ENCODE peak calls at places on chromosomes 3 and 15, in four cellular contexts. One of them, this sample, is unnamed.

GRCh38 chr3:109900774-109901173 is 563.4 kb upstream of the DPPA4 start:
- DNase-seq in coronary artery: no peak
- DNase-seq in fibroblast of villous mesenchyme: no peak
- DNase-seq in A549: no peak
- DNase-seq in this sample: no peak

GRCh38 chr3:141410408-141410807 is 42.1 kb downstream of the ZBTB38 start:
- DNase-seq in fibroblast of villous mesenchyme: peak
- DNase-seq in coronary artery: no peak
- DNase-seq in A549: peak
- DNase-seq in this sample: no peak

GRCh38 chr3:47984089-47984759 is 32.0 kb downstream of the MAP4 start:
- DNase-seq in coronary artery: no peak
- DNase-seq in fibroblast of villous mesenchyme: peak
- DNase-seq in A549: peak
- DNase-seq in this sample: no peak

GRCh38 chr15:67776600-67776999 is 48.7 kb upstream of the SKOR1 start:
- DNase-seq in fibroblast of villous mesenchyme: no peak
- DNase-seq in A549: no peak
- DNase-seq in coronary artery: no peak
- DNase-seq in this sample: no peak

GRCh38 chr3:61564405-61565059 is 3.2 kb downstream of the PTPRG start:
- DNase-seq in A549: no peak
- DNase-seq in fibroblast of villous mesenchyme: peak
- DNase-seq in coronary artery: peak
- DNase-seq in this sample: peak

GRCh38 chr15:49877117-49877860 is 241.7 kb downstream of the ATP8B4 start:
- DNase-seq in A549: no peak
- DNase-seq in coronary artery: no peak
- DNase-seq in fibroblast of villous mesenchyme: peak
- DNase-seq in this sample: no peak

GRCh38 chr3:138232705-138233364 is 45.7 kb downstream of the ARMC8 start:
- DNase-seq in fibroblast of villous mesenchyme: no peak
- DNase-seq in coronary artery: no peak
- DNase-seq in A549: no peak
- DNase-seq in this sample: no peak

GRCh38 chr15:74294010-74294409 is 57.9 kb downstream of the CCDC33 start:
- DNase-seq in A549: no peak
- DNase-seq in coronary artery: no peak
- DNase-seq in fibroblast of villous mesenchyme: no peak
- DNase-seq in this sample: no peak

GRCh38 chr3:62604301-62604700 is 231.0 kb upstream of the FEZF2 start:
- DNase-seq in coronary artery: no peak
- DNase-seq in A549: peak
- DNase-seq in fibroblast of villous mesenchyme: peak
- DNase-seq in this sample: no peak

GRCh38 chr3:45103334-45103733 is 42.8 kb downstream of the CDCP1 start:
- DNase-seq in A549: no peak
- DNase-seq in coronary artery: no peak
- DNase-seq in fibroblast of villous mesenchyme: no peak
- DNase-seq in this sample: no peak

GRCh38 chr3:14137004-14137403 is 12.2 kb downstream of the TMEM43 start:
- DNase-seq in A549: no peak
- DNase-seq in coronary artery: peak
- DNase-seq in fibroblast of villous mesenchyme: no peak
- DNase-seq in this sample: no peak

GRCh38 chr15:70284438-70285214 is 186.9 kb upstream of the TLE3 start:
- DNase-seq in A549: no peak
- DNase-seq in coronary artery: peak
- DNase-seq in fibroblast of villous mesenchyme: no peak
- DNase-seq in this sample: no peak

GRCh38 chr15:28105224-28105791 is 6.2 kb upstream of the OCA2 start:
- DNase-seq in coronary artery: peak
- DNase-seq in A549: no peak
- DNase-seq in fibroblast of villous mesenchyme: no peak
- DNase-seq in this sample: no peak

GRCh38 chr3:135896613-135897012 is 68.9 kb upstream of the PPP2R3A start:
- DNase-seq in fibroblast of villous mesenchyme: no peak
- DNase-seq in coronary artery: no peak
- DNase-seq in A549: no peak
- DNase-seq in this sample: no peak

GRCh38 chr3:148203263-148204010 is 494.3 kb upstream of the AGTR1 start:
- DNase-seq in fibroblast of villous mesenchyme: no peak
- DNase-seq in A549: no peak
- DNase-seq in coronary artery: no peak
- DNase-seq in this sample: no peak

GRCh38 chr3:130843441-130843840 is 50.4 kb upstream of the ATP2C1 start:
- DNase-seq in coronary artery: no peak
- DNase-seq in A549: no peak
- DNase-seq in fibroblast of villous mesenchyme: no peak
- DNase-seq in this sample: no peak

DNA sequence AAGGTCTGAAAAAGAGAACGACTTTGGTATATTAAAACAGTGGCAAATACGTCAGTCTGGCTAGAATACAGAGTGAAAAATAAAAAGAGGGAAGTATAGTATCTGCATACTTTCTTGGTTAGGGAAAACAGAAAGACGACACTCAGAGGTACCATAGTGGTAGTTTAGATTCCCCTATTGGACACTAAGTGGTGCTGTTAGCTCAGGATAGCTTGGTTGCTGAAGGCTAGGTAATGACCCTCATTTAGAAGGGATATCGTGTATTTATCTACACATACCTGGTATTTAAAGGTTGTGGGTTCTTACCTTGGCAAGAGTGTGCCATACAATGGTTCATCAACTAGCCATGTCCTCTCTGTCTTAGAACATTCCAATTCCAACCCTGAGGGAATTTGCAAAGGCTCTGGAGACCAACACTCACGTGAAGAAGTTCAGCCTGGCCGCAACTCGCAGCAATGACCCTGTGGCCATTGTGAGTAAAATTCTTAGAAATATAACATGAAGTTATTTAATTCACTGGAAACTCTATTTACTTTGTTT is 31.0 kb downstream of the TMOD2 start:
- DNase-seq in A549: peak
- DNase-seq in fibroblast of villous mesenchyme: peak
- DNase-seq in coronary artery: no peak
- DNase-seq in this sample: no peak
- TF ChIP-seq CTCF in A549: peak
- TF ChIP-seq CTCF in fibroblast of villous mesenchyme: peak
- TF ChIP-seq CTCF in coronary artery: no peak
- TF ChIP-seq CTCF in this sample: no peak

GRCh38 chr15:48811325-48811938 is 563 bp upstream of the CEP152 start:
- DNase-seq in fibroblast of villous mesenchyme: no peak
- DNase-seq in A549: no peak
- DNase-seq in coronary artery: no peak
- DNase-seq in this sample: no peak
- TF ChIP-seq CTCF in fibroblast of villous mesenchyme: no peak
- TF ChIP-seq CTCF in A549: peak
- TF ChIP-seq CTCF in coronary artery: no peak
- TF ChIP-seq CTCF in this sample: no peak

GRCh38 chr15:90529369-90530249 is at the start of gene CRTC3:
- DNase-seq in A549: peak
- DNase-seq in coronary artery: peak
- DNase-seq in fibroblast of villous mesenchyme: peak
- DNase-seq in this sample: no peak
- TF ChIP-seq CTCF in A549: peak
- TF ChIP-seq CTCF in coronary artery: no peak
- TF ChIP-seq CTCF in fibroblast of villous mesenchyme: no peak
- TF ChIP-seq CTCF in this sample: no peak

DNA sequence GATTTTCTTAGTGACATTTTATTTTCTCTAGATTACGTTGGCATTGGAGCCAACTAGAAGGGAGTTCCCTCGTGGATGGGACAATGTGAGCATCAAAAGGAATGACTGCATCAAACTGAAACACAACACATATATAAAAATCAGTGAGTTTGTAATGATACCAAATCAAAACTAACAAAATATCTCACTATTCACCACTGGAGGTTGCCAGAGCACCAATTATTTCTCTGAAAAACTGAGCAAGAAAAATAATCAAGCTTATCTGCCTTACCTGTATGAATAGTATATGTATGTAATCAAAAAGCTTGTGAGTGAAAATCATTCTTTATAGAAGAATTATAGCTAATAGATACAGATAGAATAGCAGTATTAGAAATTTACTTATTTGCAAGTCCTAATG is 46.8 kb upstream of the OTOL1 start:
- DNase-seq in coronary artery: no peak
- DNase-seq in A549: no peak
- DNase-seq in fibroblast of villous mesenchyme: no peak
- DNase-seq in this sample: no peak
- TF ChIP-seq CTCF in coronary artery: no peak
- TF ChIP-seq CTCF in A549: no peak
- TF ChIP-seq CTCF in fibroblast of villous mesenchyme: no peak
- TF ChIP-seq CTCF in this sample: no peak

DNA sequence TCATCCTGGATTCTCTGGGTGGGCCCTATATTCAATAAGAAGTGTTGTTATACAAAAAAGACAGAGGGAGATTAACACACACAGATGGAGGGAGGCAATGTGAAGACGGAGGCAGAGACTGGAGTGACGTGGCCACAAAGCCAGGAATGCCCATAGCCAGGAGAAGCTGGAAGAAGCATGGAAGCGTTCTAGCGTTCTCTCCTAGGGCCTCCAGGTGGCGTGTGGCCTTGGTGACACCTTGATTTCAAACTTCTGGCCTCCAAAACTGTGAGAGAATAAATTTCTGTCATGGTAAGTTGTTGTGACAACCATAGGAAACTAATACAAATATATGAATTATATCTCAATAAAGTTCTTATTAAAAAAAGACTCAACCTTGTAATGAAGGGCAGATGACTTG is 21.3 kb downstream of the THBS1 start:
- DNase-seq in coronary artery: no peak
- DNase-seq in fibroblast of villous mesenchyme: no peak
- DNase-seq in A549: no peak
- DNase-seq in this sample: no peak
- TF ChIP-seq CTCF in coronary artery: no peak
- TF ChIP-seq CTCF in fibroblast of villous mesenchyme: no peak
- TF ChIP-seq CTCF in A549: no peak
- TF ChIP-seq CTCF in this sample: no peak

GRCh38 chr3:56089739-56090138 is 378.5 kb downstream of the ERC2 start:
- DNase-seq in fibroblast of villous mesenchyme: no peak
- DNase-seq in coronary artery: no peak
- DNase-seq in A549: no peak
- DNase-seq in this sample: no peak
- TF ChIP-seq CTCF in fibroblast of villous mesenchyme: peak
- TF ChIP-seq CTCF in coronary artery: no peak
- TF ChIP-seq CTCF in A549: no peak
- TF ChIP-seq CTCF in this sample: no peak

DNA sequence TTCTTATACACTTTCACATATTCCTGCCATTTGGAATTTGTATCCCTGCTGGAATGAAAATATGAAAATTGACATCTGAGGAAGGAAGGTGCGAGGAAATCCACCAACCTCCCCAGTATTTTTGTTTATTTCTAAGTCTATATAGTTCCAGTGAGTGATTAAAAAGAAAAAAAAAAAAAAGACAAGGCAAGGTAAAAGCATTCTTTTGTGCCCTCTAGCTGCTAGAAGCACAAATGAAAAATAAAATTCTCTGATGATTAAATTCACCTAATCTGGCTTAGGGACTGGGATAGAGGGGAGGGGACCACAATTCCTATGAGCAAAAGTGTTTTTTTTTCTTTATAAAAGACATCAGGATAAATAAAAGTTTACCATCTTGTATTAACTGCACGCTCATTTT is 370.9 kb downstream of the NR2F2 start:
- DNase-seq in A549: no peak
- DNase-seq in fibroblast of villous mesenchyme: no peak
- DNase-seq in coronary artery: no peak
- DNase-seq in this sample: no peak
- TF ChIP-seq CTCF in A549: no peak
- TF ChIP-seq CTCF in fibroblast of villous mesenchyme: no peak
- TF ChIP-seq CTCF in coronary artery: no peak
- TF ChIP-seq CTCF in this sample: no peak

GRCh38 chr15:57607570-57608000 is 15.9 kb downstream of the MYZAP start:
- DNase-seq in coronary artery: peak
- DNase-seq in A549: peak
- DNase-seq in fibroblast of villous mesenchyme: peak
- DNase-seq in this sample: no peak
- TF ChIP-seq CTCF in coronary artery: no peak
- TF ChIP-seq CTCF in A549: no peak
- TF ChIP-seq CTCF in fibroblast of villous mesenchyme: no peak
- TF ChIP-seq CTCF in this sample: no peak